ENCODE peak calls at places on chromosomes 6 and 20, in six cellular contexts. One of them, this sample, is unnamed.

GRCh38 chr20:9068232-9068781 is 580 bp upstream of the PLCB4 start:
- DNase-seq in WTC11: peak
- DNase-seq in GM12891: peak
- DNase-seq in heart left ventricle: peak
- DNase-seq in activated T-helper 9 cell treated with anti-CD3 and anti-CD28 coated beads, Interleukin-2, amount 50 U/mL, for 16 hours: no peak
- DNase-seq in CD8-positive, alpha-beta memory T cell: no peak
- DNase-seq in this sample: no peak

GRCh38 chr6:35675871-35676459 is 12.8 kb downstream of the FKBP5 start:
- DNase-seq in CD8-positive, alpha-beta memory T cell: no peak
- DNase-seq in WTC11: no peak
- DNase-seq in heart left ventricle: no peak
- DNase-seq in GM12891: no peak
- DNase-seq in activated T-helper 9 cell treated with anti-CD3 and anti-CD28 coated beads, Interleukin-2, amount 50 U/mL, for 16 hours: no peak
- DNase-seq in this sample: no peak

GRCh38 chr20:22561965-22562581 is 22.3 kb downstream of the FOXA2 start:
- DNase-seq in CD8-positive, alpha-beta memory T cell: no peak
- DNase-seq in WTC11: no peak
- DNase-seq in GM12891: no peak
- DNase-seq in activated T-helper 9 cell treated with anti-CD3 and anti-CD28 coated beads, Interleukin-2, amount 50 U/mL, for 16 hours: no peak
- DNase-seq in heart left ventricle: no peak
- DNase-seq in this sample: no peak

GRCh38 chr6:37784585-37784967 is 35.0 kb upstream of the ZFAND3 start:
- DNase-seq in GM12891: no peak
- DNase-seq in heart left ventricle: no peak
- DNase-seq in WTC11: no peak
- DNase-seq in activated T-helper 9 cell treated with anti-CD3 and anti-CD28 coated beads, Interleukin-2, amount 50 U/mL, for 16 hours: no peak
- DNase-seq in CD8-positive, alpha-beta memory T cell: no peak
- DNase-seq in this sample: no peak

GRCh38 chr6:127195833-127196232 is 70.8 kb upstream of the RNF146 start:
- DNase-seq in GM12891: no peak
- DNase-seq in activated T-helper 9 cell treated with anti-CD3 and anti-CD28 coated beads, Interleukin-2, amount 50 U/mL, for 16 hours: no peak
- DNase-seq in CD8-positive, alpha-beta memory T cell: no peak
- DNase-seq in WTC11: no peak
- DNase-seq in heart left ventricle: no peak
- DNase-seq in this sample: no peak

GRCh38 chr6:166786704-166787293 is 159.7 kb upstream of the RPS6KA2 start:
- DNase-seq in heart left ventricle: no peak
- DNase-seq in activated T-helper 9 cell treated with anti-CD3 and anti-CD28 coated beads, Interleukin-2, amount 50 U/mL, for 16 hours: no peak
- DNase-seq in CD8-positive, alpha-beta memory T cell: no peak
- DNase-seq in GM12891: peak
- DNase-seq in WTC11: no peak
- DNase-seq in this sample: no peak

GRCh38 chr6:20699402-20699801 is 165.1 kb downstream of the CDKAL1 start:
- DNase-seq in WTC11: no peak
- DNase-seq in heart left ventricle: no peak
- DNase-seq in CD8-positive, alpha-beta memory T cell: no peak
- DNase-seq in GM12891: no peak
- DNase-seq in activated T-helper 9 cell treated with anti-CD3 and anti-CD28 coated beads, Interleukin-2, amount 50 U/mL, for 16 hours: no peak
- DNase-seq in this sample: no peak

GRCh38 chr6:18387061-18387721 is at the start of gene RNF144B:
- DNase-seq in CD8-positive, alpha-beta memory T cell: peak
- DNase-seq in activated T-helper 9 cell treated with anti-CD3 and anti-CD28 coated beads, Interleukin-2, amount 50 U/mL, for 16 hours: peak
- DNase-seq in WTC11: peak
- DNase-seq in GM12891: no peak
- DNase-seq in heart left ventricle: peak
- DNase-seq in this sample: peak

GRCh38 chr6:7787137-7787575 is 61.3 kb downstream of the BMP6 start:
- DNase-seq in heart left ventricle: peak
- DNase-seq in activated T-helper 9 cell treated with anti-CD3 and anti-CD28 coated beads, Interleukin-2, amount 50 U/mL, for 16 hours: no peak
- DNase-seq in CD8-positive, alpha-beta memory T cell: no peak
- DNase-seq in GM12891: no peak
- DNase-seq in WTC11: no peak
- DNase-seq in this sample: no peak

GRCh38 chr6:95243091-95243490 is 334.2 kb upstream of the MANEA start:
- DNase-seq in activated T-helper 9 cell treated with anti-CD3 and anti-CD28 coated beads, Interleukin-2, amount 50 U/mL, for 16 hours: no peak
- DNase-seq in WTC11: no peak
- DNase-seq in heart left ventricle: no peak
- DNase-seq in GM12891: no peak
- DNase-seq in CD8-positive, alpha-beta memory T cell: no peak
- DNase-seq in this sample: no peak

GRCh38 chr6:4017847-4018193 is 61.1 kb downstream of the FAM217A start:
- DNase-seq in CD8-positive, alpha-beta memory T cell: no peak
- DNase-seq in activated T-helper 9 cell treated with anti-CD3 and anti-CD28 coated beads, Interleukin-2, amount 50 U/mL, for 16 hours: no peak
- DNase-seq in WTC11: no peak
- DNase-seq in GM12891: no peak
- DNase-seq in heart left ventricle: no peak
- DNase-seq in this sample: no peak

GRCh38 chr6:104143757-104144156 is 716.0 kb downstream of the HACE1 start:
- DNase-seq in activated T-helper 9 cell treated with anti-CD3 and anti-CD28 coated beads, Interleukin-2, amount 50 U/mL, for 16 hours: no peak
- DNase-seq in CD8-positive, alpha-beta memory T cell: no peak
- DNase-seq in GM12891: no peak
- DNase-seq in WTC11: no peak
- DNase-seq in heart left ventricle: no peak
- DNase-seq in this sample: no peak

GRCh38 chr6:166958926-166959861 is 2.8 kb upstream of the RNASET2 start:
- DNase-seq in GM12891: no peak
- DNase-seq in activated T-helper 9 cell treated with anti-CD3 and anti-CD28 coated beads, Interleukin-2, amount 50 U/mL, for 16 hours: no peak
- DNase-seq in heart left ventricle: peak
- DNase-seq in CD8-positive, alpha-beta memory T cell: peak
- DNase-seq in WTC11: no peak
- DNase-seq in this sample: no peak

GRCh38 chr6:128357391-128358110 is 162.8 kb downstream of the PTPRK start:
- DNase-seq in GM12891: no peak
- DNase-seq in heart left ventricle: no peak
- DNase-seq in activated T-helper 9 cell treated with anti-CD3 and anti-CD28 coated beads, Interleukin-2, amount 50 U/mL, for 16 hours: no peak
- DNase-seq in WTC11: no peak
- DNase-seq in CD8-positive, alpha-beta memory T cell: no peak
- DNase-seq in this sample: no peak

GRCh38 chr6:133298335-133298734 is 57.2 kb downstream of the EYA4 start:
- DNase-seq in activated T-helper 9 cell treated with anti-CD3 and anti-CD28 coated beads, Interleukin-2, amount 50 U/mL, for 16 hours: no peak
- DNase-seq in GM12891: no peak
- DNase-seq in heart left ventricle: no peak
- DNase-seq in WTC11: no peak
- DNase-seq in CD8-positive, alpha-beta memory T cell: no peak
- DNase-seq in this sample: no peak

GRCh38 chr6:127606131-127606562 is 29.2 kb downstream of the C6orf58 start:
- DNase-seq in activated T-helper 9 cell treated with anti-CD3 and anti-CD28 coated beads, Interleukin-2, amount 50 U/mL, for 16 hours: no peak
- DNase-seq in GM12891: no peak
- DNase-seq in CD8-positive, alpha-beta memory T cell: peak
- DNase-seq in WTC11: peak
- DNase-seq in heart left ventricle: no peak
- DNase-seq in this sample: no peak

GRCh38 chr20:58495623-58496428 is 19.4 kb downstream of the APCDD1L start:
- DNase-seq in activated T-helper 9 cell treated with anti-CD3 and anti-CD28 coated beads, Interleukin-2, amount 50 U/mL, for 16 hours: no peak
- DNase-seq in CD8-positive, alpha-beta memory T cell: no peak
- DNase-seq in heart left ventricle: no peak
- DNase-seq in WTC11: no peak
- DNase-seq in GM12891: no peak
- DNase-seq in this sample: no peak

GRCh38 chr6:126540161-126540560 is 200.2 kb downstream of the CENPW start:
- DNase-seq in heart left ventricle: no peak
- DNase-seq in CD8-positive, alpha-beta memory T cell: no peak
- DNase-seq in GM12891: no peak
- DNase-seq in activated T-helper 9 cell treated with anti-CD3 and anti-CD28 coated beads, Interleukin-2, amount 50 U/mL, for 16 hours: no peak
- DNase-seq in WTC11: no peak
- DNase-seq in this sample: no peak

GRCh38 chr6:150072201-150072600 is 3.3 kb upstream of the ULBP3 start:
- DNase-seq in activated T-helper 9 cell treated with anti-CD3 and anti-CD28 coated beads, Interleukin-2, amount 50 U/mL, for 16 hours: peak
- DNase-seq in GM12891: no peak
- DNase-seq in CD8-positive, alpha-beta memory T cell: peak
- DNase-seq in WTC11: no peak
- DNase-seq in heart left ventricle: no peak
- DNase-seq in this sample: no peak

GRCh38 chr6:43943099-43943766 is 173.2 kb downstream of the VEGFA start:
- DNase-seq in CD8-positive, alpha-beta memory T cell: no peak
- DNase-seq in GM12891: no peak
- DNase-seq in heart left ventricle: no peak
- DNase-seq in WTC11: no peak
- DNase-seq in activated T-helper 9 cell treated with anti-CD3 and anti-CD28 coated beads, Interleukin-2, amount 50 U/mL, for 16 hours: no peak
- DNase-seq in this sample: no peak

GRCh38 chr6:152750694-152751093 is at the start of gene VIP:
- DNase-seq in WTC11: peak
- DNase-seq in GM12891: no peak
- DNase-seq in CD8-positive, alpha-beta memory T cell: no peak
- DNase-seq in heart left ventricle: no peak
- DNase-seq in activated T-helper 9 cell treated with anti-CD3 and anti-CD28 coated beads, Interleukin-2, amount 50 U/mL, for 16 hours: no peak
- DNase-seq in this sample: no peak

GRCh38 chr6:157731221-157731620 is 91.8 kb upstream of the SNX9 start:
- DNase-seq in GM12891: no peak
- DNase-seq in WTC11: no peak
- DNase-seq in heart left ventricle: no peak
- DNase-seq in CD8-positive, alpha-beta memory T cell: no peak
- DNase-seq in activated T-helper 9 cell treated with anti-CD3 and anti-CD28 coated beads, Interleukin-2, amount 50 U/mL, for 16 hours: no peak
- DNase-seq in this sample: no peak

GRCh38 chr6:31010393-31011060 is at the start of gene MUC22:
- DNase-seq in CD8-positive, alpha-beta memory T cell: no peak
- DNase-seq in activated T-helper 9 cell treated with anti-CD3 and anti-CD28 coated beads, Interleukin-2, amount 50 U/mL, for 16 hours: no peak
- DNase-seq in heart left ventricle: peak
- DNase-seq in WTC11: no peak
- DNase-seq in GM12891: no peak
- DNase-seq in this sample: no peak

GRCh38 chr6:32436995-32437836 is 2.5 kb upstream of the HLA-DRA start:
- DNase-seq in CD8-positive, alpha-beta memory T cell: no peak
- DNase-seq in GM12891: no peak
- DNase-seq in activated T-helper 9 cell treated with anti-CD3 and anti-CD28 coated beads, Interleukin-2, amount 50 U/mL, for 16 hours: no peak
- DNase-seq in WTC11: no peak
- DNase-seq in heart left ventricle: no peak
- DNase-seq in this sample: no peak

GRCh38 chr6:84074988-84075781 is 41.6 kb downstream of the MRAP2 start:
- DNase-seq in WTC11: peak
- DNase-seq in CD8-positive, alpha-beta memory T cell: no peak
- DNase-seq in activated T-helper 9 cell treated with anti-CD3 and anti-CD28 coated beads, Interleukin-2, amount 50 U/mL, for 16 hours: no peak
- DNase-seq in heart left ventricle: no peak
- DNase-seq in GM12891: no peak
- DNase-seq in this sample: no peak

GRCh38 chr6:153059757-153060156 is 57.2 kb upstream of the MTRF1L start:
- DNase-seq in heart left ventricle: no peak
- DNase-seq in GM12891: no peak
- DNase-seq in CD8-positive, alpha-beta memory T cell: no peak
- DNase-seq in activated T-helper 9 cell treated with anti-CD3 and anti-CD28 coated beads, Interleukin-2, amount 50 U/mL, for 16 hours: no peak
- DNase-seq in WTC11: no peak
- DNase-seq in this sample: no peak

GRCh38 chr6:62150048-62150663 is 135.9 kb downstream of the KHDRBS2 start:
- DNase-seq in heart left ventricle: no peak
- DNase-seq in CD8-positive, alpha-beta memory T cell: no peak
- DNase-seq in GM12891: no peak
- DNase-seq in activated T-helper 9 cell treated with anti-CD3 and anti-CD28 coated beads, Interleukin-2, amount 50 U/mL, for 16 hours: no peak
- DNase-seq in WTC11: no peak
- DNase-seq in this sample: no peak

GRCh38 chr6:110933913-110934312 is 24.6 kb upstream of the GTF3C6 start:
- DNase-seq in CD8-positive, alpha-beta memory T cell: no peak
- DNase-seq in heart left ventricle: no peak
- DNase-seq in GM12891: no peak
- DNase-seq in activated T-helper 9 cell treated with anti-CD3 and anti-CD28 coated beads, Interleukin-2, amount 50 U/mL, for 16 hours: no peak
- DNase-seq in WTC11: no peak
- DNase-seq in this sample: no peak

GRCh38 chr6:138654715-138655634 is 118.6 kb upstream of the CCDC28A start:
- DNase-seq in CD8-positive, alpha-beta memory T cell: no peak
- DNase-seq in heart left ventricle: no peak
- DNase-seq in WTC11: no peak
- DNase-seq in GM12891: peak
- DNase-seq in activated T-helper 9 cell treated with anti-CD3 and anti-CD28 coated beads, Interleukin-2, amount 50 U/mL, for 16 hours: no peak
- DNase-seq in this sample: no peak

GRCh38 chr6:138572200-138572875 is 73.0 kb upstream of the NHSL1 start:
- DNase-seq in activated T-helper 9 cell treated with anti-CD3 and anti-CD28 coated beads, Interleukin-2, amount 50 U/mL, for 16 hours: no peak
- DNase-seq in WTC11: peak
- DNase-seq in heart left ventricle: peak
- DNase-seq in GM12891: no peak
- DNase-seq in CD8-positive, alpha-beta memory T cell: no peak
- DNase-seq in this sample: no peak

This sample was measured in anterior cingulate cortex.